ENCODE peak calls at places on chromosomes 11 and 22, in seven cellular contexts. M, J, C, I, T, S and P are unnamed samples.

GRCh38 chr11:76209956-76210885 is 3.9 kb upstream of the WNT11 start:
- DNase-seq in M (peak), J (peak), C (peak), I (no peak), T (peak), S (peak), P (peak)

GRCh38 chr11:15035283-15035682 is 38.1 kb upstream of the CALCB start:
- DNase-seq in M (no peak), J (no peak), C (no peak), I (no peak), T (no peak), S (no peak), P (no peak)

GRCh38 chr11:94000641-94001040 is 20.5 kb upstream of the HEPHL1 start:
- DNase-seq in M (no peak), J (peak), C (no peak), I (no peak), T (no peak), S (no peak), P (no peak)

GRCh38 chr11:88338223-88338661 is 706 bp upstream of the CTSC start:
- DNase-seq in M (peak), J (peak), C (no peak), I (no peak), T (no peak), S (peak), P (peak)

GRCh38 chr11:120102050-120102861 is 35.7 kb downstream of the TRIM29 start:
- DNase-seq in M (no peak), J (no peak), C (no peak), I (no peak), T (no peak), S (no peak), P (no peak)

GRCh38 chr11:110287537-110287936 is 8.9 kb downstream of the RDX start:
- DNase-seq in M (no peak), J (no peak), C (no peak), I (no peak), T (no peak), S (no peak), P (no peak)

GRCh38 chr11:59783632-59784090 is 26.9 kb downstream of the MRPL16 start:
- DNase-seq in M (no peak), J (no peak), C (no peak), I (no peak), T (no peak), S (no peak), P (peak)

GRCh38 chr11:5013012-5013411 is 18.4 kb downstream of the OR51L1 start:
- DNase-seq in M (no peak), J (no peak), C (no peak), I (no peak), T (no peak), S (no peak), P (no peak)

GRCh38 chr11:125110506-125110905 is 920 bp downstream of the TMEM218 start:
- DNase-seq in M (no peak), J (peak), C (no peak), I (no peak), T (no peak), S (peak), P (peak)

GRCh38 chr11:5809122-5809519 is 397 bp downstream of the OR52N2 start:
- DNase-seq in M (no peak), J (no peak), C (no peak), I (no peak), T (no peak), S (peak), P (peak)

GRCh38 chr11:5818245-5818865 is 9.6 kb downstream of the OR52N2 start:
- DNase-seq in M (no peak), J (no peak), C (no peak), I (no peak), T (no peak), S (peak), P (no peak)

GRCh38 chr11:396948-397548 is 3.0 kb downstream of the PKP3 start:
- DNase-seq in M (no peak), J (peak), C (no peak), I (no peak), T (no peak), S (peak), P (peak)

GRCh38 chr11:29432719-29433325 is 584.0 kb downstream of the KCNA4 start:
- DNase-seq in M (peak), J (no peak), C (peak), I (no peak), T (no peak), S (peak), P (no peak)

GRCh38 chr22:20566420-20567260 is 59.2 kb downstream of the MED15 start:
- DNase-seq in M (peak), J (peak), C (no peak), I (peak), T (no peak), S (peak), P (peak)

GRCh38 chr11:59810189-59810910 is at the start of gene MRPL16:
- DNase-seq in M (peak), J (peak), C (peak), I (peak), T (peak), S (peak), P (peak)

GRCh38 chr11:64092761-64093136 is 57.0 kb downstream of the FLRT1 start:
- DNase-seq in M (no peak), J (no peak), C (no peak), I (no peak), T (no peak), S (no peak), P (no peak)

GRCh38 chr11:128908391-128909246 is 17.5 kb downstream of the KCNJ5 start:
- DNase-seq in M (peak), J (peak), C (no peak), I (no peak), T (no peak), S (peak), P (peak)

GRCh38 chr11:44575288-44575672 is 9.8 kb downstream of the CD82 start:
- DNase-seq in M (peak), J (peak), C (no peak), I (peak), T (no peak), S (peak), P (peak)

GRCh38 chr11:77658213-77659013 is 20.8 kb upstream of the CLNS1A start:
- DNase-seq in M (no peak), J (peak), C (no peak), I (peak), T (no peak), S (peak), P (no peak)

GRCh38 chr11:77003954-77004353 is 30.2 kb upstream of the B3GNT6 start:
- DNase-seq in M (no peak), J (no peak), C (no peak), I (no peak), T (no peak), S (no peak), P (no peak)

GRCh38 chr11:19633276-19633675 is 79.4 kb upstream of the NAV2 start:
- DNase-seq in M (no peak), J (peak), C (no peak), I (no peak), T (no peak), S (peak), P (no peak)

GRCh38 chr11:116035972-116036371 is 531.8 kb upstream of the CADM1 start:
- DNase-seq in M (no peak), J (no peak), C (no peak), I (no peak), T (peak), S (no peak), P (no peak)

GRCh38 chr11:109933126-109933525 is 160.1 kb upstream of the ZC3H12C start:
- DNase-seq in M (no peak), J (peak), C (no peak), I (no peak), T (no peak), S (peak), P (no peak)

GRCh38 chr11:111923351-111923788 is 4.7 kb downstream of the C11orf52 start:
- DNase-seq in M (no peak), J (peak), C (no peak), I (no peak), T (no peak), S (peak), P (no peak)

GRCh38 chr11:96180341-96180740 is 162.7 kb downstream of the MAML2 start:
- DNase-seq in M (no peak), J (no peak), C (no peak), I (no peak), T (no peak), S (no peak), P (no peak)

GRCh38 chr11:13664351-13664750 is 4.1 kb upstream of the FAR1 start:
- DNase-seq in M (peak), J (no peak), C (no peak), I (no peak), T (no peak), S (no peak), P (no peak)

GRCh38 chr11:44484211-44484610 is 81.3 kb upstream of the CD82 start:
- DNase-seq in M (no peak), J (no peak), C (peak), I (no peak), T (peak), S (peak), P (no peak)

GRCh38 chr11:107780775-107781174 is 68.9 kb upstream of the SLN start:
- DNase-seq in M (no peak), J (no peak), C (no peak), I (no peak), T (no peak), S (peak), P (no peak)

GRCh38 chr11:32382339-32383049 is 52.8 kb downstream of the WT1 start:
- DNase-seq in M (no peak), J (peak), C (no peak), I (no peak), T (no peak), S (no peak), P (no peak)

GRCh38 chr11:1870721-1871466 is 18.0 kb downstream of the LSP1 start:
- DNase-seq in M (no peak), J (no peak), C (no peak), I (no peak), T (no peak), S (no peak), P (peak)

GRCh38 chr11:43922974-43923326 is 19.5 kb upstream of the C11orf96 start:
- DNase-seq in M (no peak), J (no peak), C (no peak), I (no peak), T (no peak), S (no peak), P (no peak)

GRCh38 chr22:41512421-41513194 is 31.7 kb downstream of the POLR3H start:
- DNase-seq in M (peak), J (peak), C (no peak), I (no peak), T (peak), S (peak), P (no peak)

GRCh38 chr11:87463486-87464102 is 425.9 kb downstream of the TMEM135 start:
- DNase-seq in M (peak), J (peak), C (peak), I (no peak), T (peak), S (peak), P (no peak)

GRCh38 chr11:130817608-130817944 is 98.7 kb downstream of the SNX19 start:
- DNase-seq in M (no peak), J (peak), C (no peak), I (peak), T (no peak), S (peak), P (no peak)

GRCh38 chr22:40156001-40156516 is 21.7 kb upstream of the TNRC6B start:
- DNase-seq in M (peak), J (peak), C (no peak), I (no peak), T (no peak), S (peak), P (peak)

GRCh38 chr11:1912314-1912878 is 7.1 kb upstream of the TNNT3 start:
- DNase-seq in M (no peak), J (no peak), C (no peak), I (no peak), T (no peak), S (no peak), P (no peak)

GRCh38 chr11:118170892-118171273 is 5.6 kb downstream of the SCN2B start:
- DNase-seq in M (no peak), J (no peak), C (no peak), I (no peak), T (no peak), S (no peak), P (no peak)

DNA sequence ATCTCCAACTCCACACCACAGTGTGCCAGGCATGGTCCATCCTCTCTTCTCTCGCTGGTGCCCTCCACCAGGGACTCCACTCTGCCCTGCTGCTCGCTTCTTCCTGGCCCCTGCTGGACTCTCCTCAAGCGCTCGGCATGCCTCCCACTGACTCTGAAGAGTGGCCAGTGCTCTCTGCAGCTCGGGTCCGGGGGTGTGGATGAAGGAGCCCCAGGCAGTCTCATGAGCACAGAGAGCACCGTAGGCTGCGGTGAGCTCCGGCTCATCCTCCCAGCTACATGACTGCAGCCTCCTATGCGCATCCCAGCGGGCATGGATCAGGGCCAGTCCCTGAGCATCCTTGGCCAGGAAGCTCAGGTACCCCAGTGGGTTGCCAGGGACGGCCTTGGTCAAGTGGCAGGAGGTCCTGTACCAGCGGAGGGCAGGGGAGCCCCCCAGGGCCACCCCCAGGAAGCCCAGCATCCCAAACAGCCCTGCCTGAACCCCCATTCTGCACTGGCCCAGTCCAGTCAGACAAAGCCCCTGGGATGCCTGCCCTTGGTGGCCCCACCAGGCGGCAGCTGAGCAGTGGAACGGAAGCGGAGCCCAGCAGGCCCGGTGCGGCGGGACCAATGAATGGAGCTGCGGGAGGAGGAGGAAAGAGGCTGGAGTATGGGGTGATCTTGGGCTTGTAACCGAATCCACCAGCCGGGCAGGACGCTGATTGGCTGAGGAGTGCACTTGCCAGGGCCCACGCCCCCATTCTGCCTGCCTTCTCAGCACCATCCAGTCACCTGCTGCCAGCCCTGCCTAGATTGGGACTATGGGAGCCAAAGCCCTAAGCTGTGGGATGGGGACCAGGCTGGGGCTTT is at the start of gene PLA2G3:
- DNase-seq in M (no peak), J (peak), C (peak), I (no peak), T (no peak), S (peak), P (no peak)
- TF ChIP-seq CTCF in M (no peak), J (no peak), C (no peak), I (peak), T (no peak), S (peak), P (no peak)

GRCh38 chr22:50309601-50309991 is 2.1 kb upstream of the PLXNB2 start:
- DNase-seq in M (no peak), J (no peak), C (no peak), I (no peak), T (no peak), S (no peak), P (no peak)

GRCh38 chr22:50308986-50309600 is 1.6 kb upstream of the PLXNB2 start:
- DNase-seq in M (no peak), J (no peak), C (no peak), I (no peak), T (peak), S (no peak), P (no peak)

GRCh38 chr22:50311606-50312351 is 4.3 kb upstream of the PLXNB2 start:
- DNase-seq in M (no peak), J (no peak), C (no peak), I (no peak), T (no peak), S (no peak), P (no peak)

GRCh38 chr22:50310949-50311444 is 3.6 kb upstream of the PLXNB2 start:
- DNase-seq in M (no peak), J (no peak), C (no peak), I (no peak), T (no peak), S (no peak), P (no peak)

DNA sequence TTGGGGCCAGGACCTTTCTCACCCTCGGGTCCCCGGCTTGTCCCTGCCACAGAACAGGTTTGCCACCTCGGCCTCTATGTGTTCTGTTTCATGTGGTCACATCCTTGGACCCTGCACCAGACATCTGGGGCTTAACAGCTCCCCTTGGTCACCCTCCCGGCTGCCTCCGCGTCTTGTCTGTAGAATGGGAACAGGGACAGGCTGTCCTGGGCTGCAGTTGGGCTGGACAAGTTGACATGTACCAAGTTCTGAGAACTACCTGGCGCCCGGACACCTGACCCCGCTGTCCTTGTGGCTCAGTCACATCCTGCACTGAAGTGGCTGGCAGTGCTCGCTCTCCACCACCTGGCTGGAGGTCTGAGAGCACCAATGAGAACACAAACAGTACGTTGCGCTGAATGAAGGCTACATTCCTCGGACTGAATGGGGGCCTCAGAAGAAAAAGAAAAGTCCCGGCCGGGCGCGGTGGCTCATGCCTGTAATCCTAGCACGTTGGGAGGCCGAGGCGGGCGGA is 2.8 kb upstream of the PLXNB2 start:
- DNase-seq in M (no peak), J (no peak), C (no peak), I (no peak), T (no peak), S (no peak), P (no peak)
- TF ChIP-seq CTCF in M (no peak), J (no peak), C (no peak), I (no peak), T (no peak), S (no peak), P (no peak)

DNA sequence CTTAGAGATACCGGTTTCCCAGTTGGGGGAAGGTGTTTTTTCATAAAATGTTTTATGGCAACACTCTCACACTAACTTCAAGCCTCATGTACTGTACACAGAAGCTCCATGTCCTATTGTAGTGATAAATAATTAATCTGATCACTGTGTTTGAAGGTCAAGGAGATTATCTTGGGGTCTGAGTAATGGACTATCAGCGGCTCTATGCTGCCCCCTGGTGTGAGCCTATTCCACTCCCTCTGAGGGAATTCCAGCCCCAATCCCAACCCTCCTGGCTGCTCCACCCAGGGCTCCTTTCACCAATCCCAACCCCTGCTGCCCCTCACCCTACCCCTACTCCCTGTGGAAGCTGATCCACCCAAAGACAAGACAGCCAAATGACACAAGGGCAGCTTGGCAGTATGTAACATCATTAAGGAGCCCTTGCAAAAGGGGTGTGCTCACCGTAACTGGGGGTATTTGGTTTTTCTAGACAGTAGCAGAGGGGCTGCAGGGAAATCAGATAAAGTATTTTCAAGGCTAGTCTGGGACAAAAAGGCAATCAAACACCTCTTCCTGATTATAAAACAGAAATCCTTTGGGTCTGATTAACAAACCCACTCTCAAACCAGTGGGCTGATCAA is 22.3 kb downstream of the HPS4 start:
- DNase-seq in M (peak), J (no peak), C (peak), I (no peak), T (peak), S (peak), P (peak)
- TF ChIP-seq CTCF in M (peak), J (peak), C (peak), I (peak), T (peak), S (peak), P (peak)

DNA sequence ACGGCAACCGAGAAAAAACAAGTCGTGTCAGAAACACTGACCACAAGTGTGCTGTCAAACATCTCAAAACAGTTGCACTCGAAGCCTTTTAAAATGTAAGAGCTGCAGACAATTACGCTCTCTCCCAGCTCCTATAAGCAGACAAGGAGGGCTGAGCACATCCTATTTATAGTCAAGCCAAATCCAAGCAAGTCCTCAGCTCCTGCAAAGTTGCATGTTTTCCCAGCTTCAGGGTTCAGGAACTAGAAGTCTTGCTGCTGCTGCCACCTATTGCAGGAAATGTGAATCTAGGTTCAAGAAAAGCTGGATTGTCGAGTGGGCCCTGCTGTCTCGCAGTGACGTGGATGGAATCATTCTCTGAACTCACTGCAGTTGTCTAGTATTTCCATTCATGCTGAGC is 15.5 kb downstream of the EFCAB6 start:
- DNase-seq in M (no peak), J (peak), C (no peak), I (peak), T (peak), S (peak), P (no peak)
- TF ChIP-seq CTCF in M (peak), J (peak), C (peak), I (peak), T (peak), S (peak), P (no peak)

DNA sequence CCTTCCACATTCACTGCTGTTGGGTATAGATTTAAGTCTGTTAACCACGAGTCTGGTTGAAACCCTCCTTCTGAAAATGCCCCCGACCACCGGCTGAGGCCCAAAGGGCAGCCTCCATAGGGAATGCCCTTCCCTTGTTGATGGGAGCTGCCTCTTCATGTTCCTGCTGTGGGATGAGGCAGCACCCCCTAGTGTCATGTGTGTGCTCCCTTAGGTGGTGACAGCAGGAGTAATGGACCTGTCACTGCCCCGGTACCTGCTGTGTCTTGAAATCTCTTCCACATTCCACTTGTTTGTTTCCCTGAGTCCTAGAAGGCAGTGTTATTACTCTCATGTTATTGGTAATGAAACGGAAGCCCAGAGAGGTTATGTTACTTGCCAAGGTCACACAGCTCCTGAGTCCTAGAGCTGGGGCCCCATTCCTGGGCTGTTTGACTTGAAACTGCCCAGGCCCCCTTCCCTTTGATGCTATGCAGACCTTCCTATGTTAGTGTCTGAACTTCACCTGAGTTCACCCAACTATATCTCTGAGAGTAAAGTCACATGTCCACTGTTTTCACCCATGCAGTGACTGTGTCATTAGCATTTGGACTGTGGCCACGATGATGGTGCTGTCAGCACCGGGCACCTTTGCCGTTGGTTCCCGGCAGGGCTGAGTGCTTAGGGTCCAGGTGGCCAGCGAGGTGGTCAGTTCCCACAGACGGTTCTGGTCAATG is 234.3 kb downstream of the TBC1D22A start:
- DNase-seq in M (no peak), J (no peak), C (no peak), I (no peak), T (peak), S (no peak), P (no peak)
- TF ChIP-seq CTCF in M (no peak), J (no peak), C (no peak), I (peak), T (peak), S (peak), P (no peak)

GRCh38 chr22:19360300-19360792 is 68.8 kb upstream of the CLTCL1 start:
- DNase-seq in M (no peak), J (no peak), C (no peak), I (no peak), T (no peak), S (no peak), P (no peak)
- TF ChIP-seq CTCF in M (no peak), J (no peak), C (no peak), I (no peak), T (peak), S (peak), P (no peak)